ENCODE peak calls at places on chromosomes 16 and 17, in five cellular contexts. One of them, this sample, is unnamed.

GRCh38 chr16:87724490-87725291 is 41.1 kb downstream of the KLHDC4 start:
- DNase-seq in breast epithelium: no peak
- DNase-seq in HL-60: no peak
- DNase-seq in esophagus muscularis mucosa: no peak
- DNase-seq in prostate gland: no peak
- DNase-seq in this sample: no peak

GRCh38 chr16:17483266-17483864 is 12.6 kb upstream of the XYLT1 start:
- DNase-seq in breast epithelium: no peak
- DNase-seq in prostate gland: no peak
- DNase-seq in HL-60: no peak
- DNase-seq in esophagus muscularis mucosa: no peak
- DNase-seq in this sample: no peak

GRCh38 chr16:82070656-82071369 is 35.8 kb downstream of the HSD17B2 start:
- DNase-seq in esophagus muscularis mucosa: no peak
- DNase-seq in breast epithelium: peak
- DNase-seq in prostate gland: no peak
- DNase-seq in HL-60: no peak
- DNase-seq in this sample: no peak

GRCh38 chr16:85605051-85605911 is 7.8 kb upstream of the GSE1 start:
- DNase-seq in esophagus muscularis mucosa: no peak
- DNase-seq in prostate gland: no peak
- DNase-seq in HL-60: no peak
- DNase-seq in breast epithelium: no peak
- DNase-seq in this sample: no peak

GRCh38 chr16:52545544-52546262 is 1.2 kb downstream of the TOX3 start:
- DNase-seq in esophagus muscularis mucosa: no peak
- DNase-seq in HL-60: no peak
- DNase-seq in prostate gland: no peak
- DNase-seq in breast epithelium: no peak
- DNase-seq in this sample: no peak

GRCh38 chr16:47204736-47205499 is 61.2 kb upstream of the NETO2 start:
- DNase-seq in breast epithelium: no peak
- DNase-seq in esophagus muscularis mucosa: no peak
- DNase-seq in HL-60: no peak
- DNase-seq in prostate gland: no peak
- DNase-seq in this sample: no peak

GRCh38 chr16:26993511-26993910 is 73.2 kb upstream of the C16orf82 start:
- DNase-seq in prostate gland: no peak
- DNase-seq in HL-60: no peak
- DNase-seq in breast epithelium: no peak
- DNase-seq in esophagus muscularis mucosa: no peak
- DNase-seq in this sample: no peak

GRCh38 chr16:55505333-55506015 is 3.4 kb upstream of the LPCAT2 start:
- DNase-seq in esophagus muscularis mucosa: no peak
- DNase-seq in breast epithelium: no peak
- DNase-seq in HL-60: no peak
- DNase-seq in prostate gland: no peak
- DNase-seq in this sample: no peak

GRCh38 chr17:34665150-34665802 is 85.9 kb downstream of the TMEM132E start:
- DNase-seq in esophagus muscularis mucosa: no peak
- DNase-seq in breast epithelium: no peak
- DNase-seq in HL-60: no peak
- DNase-seq in prostate gland: no peak
- DNase-seq in this sample: peak

GRCh38 chr16:27204232-27204915 is 1.0 kb downstream of the KDM8 start:
- DNase-seq in prostate gland: no peak
- DNase-seq in esophagus muscularis mucosa: no peak
- DNase-seq in breast epithelium: no peak
- DNase-seq in HL-60: no peak
- DNase-seq in this sample: no peak

GRCh38 chr16:10879681-10880589 is 2.9 kb downstream of the CIITA start:
- DNase-seq in esophagus muscularis mucosa: no peak
- DNase-seq in breast epithelium: no peak
- DNase-seq in prostate gland: no peak
- DNase-seq in HL-60: no peak
- DNase-seq in this sample: no peak

GRCh38 chr16:22868859-22869258 is 54.9 kb downstream of the HS3ST2 start:
- DNase-seq in HL-60: no peak
- DNase-seq in esophagus muscularis mucosa: no peak
- DNase-seq in breast epithelium: no peak
- DNase-seq in prostate gland: no peak
- DNase-seq in this sample: no peak

GRCh38 chr17:33210240-33210639 is 82.9 kb downstream of the ASIC2 start:
- DNase-seq in esophagus muscularis mucosa: no peak
- DNase-seq in HL-60: no peak
- DNase-seq in prostate gland: no peak
- DNase-seq in breast epithelium: no peak
- DNase-seq in this sample: no peak

GRCh38 chr17:80688994-80689635 is 144.5 kb downstream of the RPTOR start:
- DNase-seq in prostate gland: no peak
- DNase-seq in esophagus muscularis mucosa: no peak
- DNase-seq in breast epithelium: no peak
- DNase-seq in HL-60: no peak
- DNase-seq in this sample: no peak

GRCh38 chr16:1453316-1453715 is 9.0 kb upstream of the CCDC154 start:
- DNase-seq in prostate gland: no peak
- DNase-seq in HL-60: no peak
- DNase-seq in breast epithelium: no peak
- DNase-seq in esophagus muscularis mucosa: no peak
- DNase-seq in this sample: no peak

GRCh38 chr17:74280093-74280513 is 6.1 kb downstream of the DNAI2 start:
- DNase-seq in HL-60: no peak
- DNase-seq in esophagus muscularis mucosa: no peak
- DNase-seq in breast epithelium: no peak
- DNase-seq in prostate gland: no peak
- DNase-seq in this sample: no peak

GRCh38 chr17:17416400-17417360 is 60.1 kb upstream of the MED9 start:
- DNase-seq in esophagus muscularis mucosa: no peak
- DNase-seq in prostate gland: peak
- DNase-seq in breast epithelium: no peak
- DNase-seq in HL-60: no peak
- DNase-seq in this sample: peak

GRCh38 chr17:57530508-57530907 is 214.6 kb downstream of the CCDC182 start:
- DNase-seq in prostate gland: no peak
- DNase-seq in esophagus muscularis mucosa: no peak
- DNase-seq in breast epithelium: no peak
- DNase-seq in HL-60: no peak
- DNase-seq in this sample: no peak

GRCh38 chr16:57071840-57072541 is 20.4 kb upstream of the CPNE2 start:
- DNase-seq in prostate gland: no peak
- DNase-seq in esophagus muscularis mucosa: no peak
- DNase-seq in breast epithelium: no peak
- DNase-seq in HL-60: no peak
- DNase-seq in this sample: no peak

GRCh38 chr16:3188925-3189825 is 1.2 kb downstream of the OR1F1 start:
- DNase-seq in prostate gland: no peak
- DNase-seq in esophagus muscularis mucosa: no peak
- DNase-seq in breast epithelium: no peak
- DNase-seq in HL-60: no peak
- DNase-seq in this sample: no peak

GRCh38 chr16:4318171-4318910 is 2.5 kb downstream of the GLIS2 start:
- DNase-seq in breast epithelium: no peak
- DNase-seq in esophagus muscularis mucosa: no peak
- DNase-seq in prostate gland: no peak
- DNase-seq in HL-60: no peak
- DNase-seq in this sample: no peak

GRCh38 chr16:70468776-70469525 is 14.6 kb downstream of the FCSK start:
- DNase-seq in breast epithelium: no peak
- DNase-seq in HL-60: no peak
- DNase-seq in prostate gland: no peak
- DNase-seq in esophagus muscularis mucosa: no peak
- DNase-seq in this sample: no peak

GRCh38 chr16:70466812-70467090 is 12.4 kb downstream of the FCSK start:
- DNase-seq in breast epithelium: no peak
- DNase-seq in prostate gland: no peak
- DNase-seq in esophagus muscularis mucosa: no peak
- DNase-seq in HL-60: no peak
- DNase-seq in this sample: no peak

GRCh38 chr16:70465999-70466811 is 11.8 kb downstream of the FCSK start:
- DNase-seq in esophagus muscularis mucosa: no peak
- DNase-seq in prostate gland: no peak
- DNase-seq in breast epithelium: no peak
- DNase-seq in HL-60: no peak
- DNase-seq in this sample: no peak

GRCh38 chr16:70467608-70468007 is 13.2 kb downstream of the FCSK start:
- DNase-seq in breast epithelium: no peak
- DNase-seq in HL-60: no peak
- DNase-seq in prostate gland: no peak
- DNase-seq in esophagus muscularis mucosa: no peak
- DNase-seq in this sample: no peak

GRCh38 chr16:70467113-70467512 is 12.7 kb downstream of the FCSK start:
- DNase-seq in HL-60: no peak
- DNase-seq in esophagus muscularis mucosa: no peak
- DNase-seq in breast epithelium: no peak
- DNase-seq in prostate gland: no peak
- DNase-seq in this sample: no peak
- TF ChIP-seq CTCF in HL-60: no peak
- TF ChIP-seq CTCF in esophagus muscularis mucosa: no peak
- TF ChIP-seq CTCF in breast epithelium: no peak
- TF ChIP-seq CTCF in prostate gland: no peak
- TF ChIP-seq CTCF in this sample: no peak

DNA sequence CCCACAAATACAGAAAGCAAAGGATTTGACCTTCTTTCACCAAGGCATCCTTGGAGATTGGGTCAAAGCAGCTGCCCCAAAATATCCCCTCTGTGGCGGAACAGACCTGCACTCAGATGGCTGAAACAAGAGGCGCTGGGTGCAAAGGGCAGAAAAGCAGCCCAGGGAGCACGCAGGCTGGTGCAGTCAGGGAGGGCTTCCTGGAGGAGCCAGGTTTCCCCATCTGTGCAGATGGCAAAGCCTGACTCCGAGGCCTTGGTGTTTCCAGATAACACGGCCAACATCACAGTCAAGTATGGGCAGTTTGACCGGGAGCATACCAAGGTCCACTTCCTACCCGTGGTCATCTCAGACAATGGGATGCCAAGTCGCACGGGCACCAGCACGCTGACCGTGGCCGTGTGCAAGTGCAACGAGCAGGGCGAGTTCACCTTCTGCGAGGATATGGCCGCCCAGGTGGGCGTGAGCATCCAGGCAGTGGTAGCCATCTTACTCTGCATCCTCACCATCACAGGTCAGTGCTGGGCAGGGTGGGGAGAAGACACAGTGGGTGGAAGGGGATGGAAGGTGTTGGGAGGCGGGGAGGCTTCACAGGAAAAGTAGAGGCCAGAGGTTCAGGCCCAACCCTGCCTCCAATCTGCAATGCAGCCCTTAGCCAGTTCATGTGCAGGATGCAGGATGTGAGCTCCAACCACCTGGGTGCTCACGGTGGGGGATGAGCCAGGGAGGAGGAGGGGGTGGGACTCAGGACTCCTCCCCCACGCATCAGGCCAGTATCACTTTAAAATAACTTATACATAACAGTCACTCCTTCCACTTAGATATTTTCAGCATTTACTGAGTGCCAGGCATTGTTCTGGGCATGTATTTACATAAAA is 26.4 kb upstream of the BEAN1 start:
- DNase-seq in esophagus muscularis mucosa: no peak
- DNase-seq in breast epithelium: no peak
- DNase-seq in HL-60: no peak
- DNase-seq in prostate gland: no peak
- DNase-seq in this sample: no peak
- TF ChIP-seq POLR2AphosphoS5 in esophagus muscularis mucosa: no peak
- TF ChIP-seq POLR2AphosphoS5 in breast epithelium: no peak
- TF ChIP-seq POLR2AphosphoS5 in HL-60: no peak
- TF ChIP-seq POLR2AphosphoS5 in prostate gland: no peak
- TF ChIP-seq POLR2AphosphoS5 in this sample: no peak

GRCh38 chr16:61014869-61015268 is 1021.4 kb downstream of the CDH8 start:
- DNase-seq in prostate gland: no peak
- DNase-seq in breast epithelium: no peak
- DNase-seq in esophagus muscularis mucosa: no peak
- DNase-seq in HL-60: no peak
- DNase-seq in this sample: no peak
- TF ChIP-seq CTCF in prostate gland: no peak
- TF ChIP-seq CTCF in breast epithelium: no peak
- TF ChIP-seq CTCF in esophagus muscularis mucosa: no peak
- TF ChIP-seq CTCF in HL-60: no peak
- TF ChIP-seq CTCF in this sample: no peak

GRCh38 chr16:65312795-65313194 is 190.9 kb upstream of the CDH11 start:
- DNase-seq in esophagus muscularis mucosa: no peak
- DNase-seq in breast epithelium: no peak
- DNase-seq in prostate gland: no peak
- DNase-seq in HL-60: no peak
- DNase-seq in this sample: no peak
- TF ChIP-seq POLR2AphosphoS5 in esophagus muscularis mucosa: no peak
- TF ChIP-seq POLR2AphosphoS5 in breast epithelium: no peak
- TF ChIP-seq POLR2AphosphoS5 in prostate gland: no peak
- TF ChIP-seq POLR2AphosphoS5 in HL-60: no peak
- TF ChIP-seq POLR2AphosphoS5 in this sample: no peak

GRCh38 chr17:36600936-36601302 is 464 bp upstream of the MRM1 start:
- DNase-seq in prostate gland: no peak
- DNase-seq in HL-60: no peak
- DNase-seq in esophagus muscularis mucosa: no peak
- DNase-seq in breast epithelium: no peak
- DNase-seq in this sample: no peak
- TF ChIP-seq CTCF in prostate gland: no peak
- TF ChIP-seq CTCF in HL-60: no peak
- TF ChIP-seq CTCF in esophagus muscularis mucosa: no peak
- TF ChIP-seq CTCF in breast epithelium: no peak
- TF ChIP-seq CTCF in this sample: no peak

DNA sequence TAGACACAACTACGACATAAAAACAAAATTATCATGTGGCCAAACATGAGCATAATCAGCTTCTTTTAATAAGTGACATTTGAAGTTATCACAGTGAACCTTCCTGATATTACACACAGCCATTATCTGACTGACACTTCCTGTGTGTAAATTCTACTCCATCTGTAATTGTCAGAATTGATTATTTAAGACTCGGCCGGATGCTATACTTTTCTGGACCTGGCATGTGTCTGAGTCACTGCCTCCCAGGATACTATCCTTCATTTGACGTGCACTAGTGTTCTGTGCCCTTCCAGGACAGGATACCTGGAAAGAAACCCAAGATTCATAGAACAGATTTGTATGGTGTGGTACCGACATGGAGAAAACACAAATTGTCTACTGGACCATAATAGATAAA is 242.0 kb downstream of the HS3ST3A1 start:
- DNase-seq in esophagus muscularis mucosa: no peak
- DNase-seq in breast epithelium: no peak
- DNase-seq in HL-60: no peak
- DNase-seq in prostate gland: no peak
- DNase-seq in this sample: no peak
- TF ChIP-seq POLR2AphosphoS5 in esophagus muscularis mucosa: no peak
- TF ChIP-seq POLR2AphosphoS5 in breast epithelium: no peak
- TF ChIP-seq POLR2AphosphoS5 in HL-60: no peak
- TF ChIP-seq POLR2AphosphoS5 in prostate gland: no peak
- TF ChIP-seq POLR2AphosphoS5 in this sample: no peak

GRCh38 chr17:37678036-37678435 is 34.8 kb upstream of the DDX52 start:
- DNase-seq in HL-60: no peak
- DNase-seq in breast epithelium: no peak
- DNase-seq in esophagus muscularis mucosa: no peak
- DNase-seq in prostate gland: no peak
- DNase-seq in this sample: no peak

GRCh38 chr17:37674511-37674910 is 31.3 kb upstream of the DDX52 start:
- DNase-seq in prostate gland: no peak
- DNase-seq in breast epithelium: no peak
- DNase-seq in HL-60: no peak
- DNase-seq in esophagus muscularis mucosa: no peak
- DNase-seq in this sample: no peak

GRCh38 chr17:37672545-37673078 is 29.4 kb upstream of the DDX52 start:
- DNase-seq in HL-60: no peak
- DNase-seq in esophagus muscularis mucosa: no peak
- DNase-seq in prostate gland: no peak
- DNase-seq in breast epithelium: no peak
- DNase-seq in this sample: no peak

GRCh38 chr17:37673386-37673785 is 30.1 kb upstream of the DDX52 start:
- DNase-seq in prostate gland: no peak
- DNase-seq in esophagus muscularis mucosa: no peak
- DNase-seq in HL-60: no peak
- DNase-seq in breast epithelium: no peak
- DNase-seq in this sample: no peak

GRCh38 chr17:37676115-37676925 is 33.1 kb upstream of the DDX52 start:
- DNase-seq in HL-60: no peak
- DNase-seq in breast epithelium: no peak
- DNase-seq in esophagus muscularis mucosa: no peak
- DNase-seq in prostate gland: no peak
- DNase-seq in this sample: no peak
- TF ChIP-seq CTCF in HL-60: no peak
- TF ChIP-seq CTCF in breast epithelium: no peak
- TF ChIP-seq CTCF in esophagus muscularis mucosa: no peak
- TF ChIP-seq CTCF in prostate gland: no peak
- TF ChIP-seq CTCF in this sample: no peak

This sample was measured in sigmoid colon.